ENCODE peak calls at places on chromosomes 3 and 15, in eight cellular contexts. One of them, this sample, is unnamed.

GRCh38 chr3:170471149-170471548 is 52.5 kb downstream of the CLDN11 start:
- DNase-seq in suprapubic skin: no peak
- DNase-seq in GM12878: no peak
- DNase-seq in prostate gland: no peak
- DNase-seq in HepG2: no peak
- DNase-seq in upper lobe of left lung: no peak
- DNase-seq in stomach: no peak
- DNase-seq in spleen: no peak
- DNase-seq in this sample: no peak

GRCh38 chr3:124834723-124835718 is 52.1 kb downstream of the ITGB5 start:
- DNase-seq in suprapubic skin: peak; percentile 68
- DNase-seq in stomach: peak; percentile 80
- DNase-seq in HepG2: peak; percentile 99
- DNase-seq in prostate gland: peak; percentile 77
- DNase-seq in spleen: no peak
- DNase-seq in upper lobe of left lung: peak; percentile 62
- DNase-seq in GM12878: peak; percentile 90
- DNase-seq in this sample: peak; percentile 90

GRCh38 chr3:33174711-33175409 is 43.8 kb downstream of the SUSD5 start:
- DNase-seq in spleen: no peak
- DNase-seq in GM12878: no peak
- DNase-seq in suprapubic skin: no peak
- DNase-seq in prostate gland: no peak
- DNase-seq in upper lobe of left lung: no peak
- DNase-seq in stomach: no peak
- DNase-seq in HepG2: no peak
- DNase-seq in this sample: no peak

GRCh38 chr3:71423151-71423906 is 160.2 kb downstream of the FOXP1 start:
- DNase-seq in suprapubic skin: no peak
- DNase-seq in stomach: no peak
- DNase-seq in spleen: no peak
- DNase-seq in HepG2: no peak
- DNase-seq in upper lobe of left lung: no peak
- DNase-seq in prostate gland: peak; percentile 29
- DNase-seq in GM12878: no peak
- DNase-seq in this sample: peak; percentile 58

GRCh38 chr3:49032646-49033304 is 3.6 kb upstream of the IMPDH2 start:
- DNase-seq in stomach: no peak
- DNase-seq in upper lobe of left lung: no peak
- DNase-seq in prostate gland: no peak
- DNase-seq in spleen: no peak
- DNase-seq in GM12878: no peak
- DNase-seq in suprapubic skin: no peak
- DNase-seq in HepG2: no peak
- DNase-seq in this sample: no peak

GRCh38 chr3:57597973-57598351 is 818 bp upstream of the ARF4 start:
- DNase-seq in spleen: no peak
- DNase-seq in suprapubic skin: no peak
- DNase-seq in upper lobe of left lung: no peak
- DNase-seq in HepG2: no peak
- DNase-seq in GM12878: no peak
- DNase-seq in prostate gland: no peak
- DNase-seq in stomach: peak; percentile 28
- DNase-seq in this sample: no peak

GRCh38 chr3:157631468-157631867 is 128.3 kb upstream of the VEPH1 start:
- DNase-seq in suprapubic skin: no peak
- DNase-seq in spleen: no peak
- DNase-seq in GM12878: no peak
- DNase-seq in HepG2: no peak
- DNase-seq in upper lobe of left lung: no peak
- DNase-seq in stomach: no peak
- DNase-seq in prostate gland: no peak
- DNase-seq in this sample: no peak

GRCh38 chr3:4410174-4410573 is 56.9 kb downstream of the SUMF1 start:
- DNase-seq in upper lobe of left lung: no peak
- DNase-seq in GM12878: no peak
- DNase-seq in suprapubic skin: no peak
- DNase-seq in stomach: no peak
- DNase-seq in spleen: no peak
- DNase-seq in HepG2: no peak
- DNase-seq in prostate gland: no peak
- DNase-seq in this sample: peak; percentile 42

GRCh38 chr3:141426404-141427034 is 58.2 kb downstream of the ZBTB38 start:
- DNase-seq in stomach: peak; percentile 88
- DNase-seq in GM12878: no peak
- DNase-seq in spleen: no peak
- DNase-seq in HepG2: no peak
- DNase-seq in suprapubic skin: peak; percentile 80
- DNase-seq in upper lobe of left lung: peak; percentile 83
- DNase-seq in prostate gland: peak; percentile 93
- DNase-seq in this sample: peak; percentile 89

GRCh38 chr3:105970283-105970682 is 101.5 kb upstream of the CBLB start:
- DNase-seq in upper lobe of left lung: peak; percentile 54
- DNase-seq in stomach: no peak
- DNase-seq in suprapubic skin: peak; percentile 58
- DNase-seq in prostate gland: peak; percentile 13
- DNase-seq in HepG2: no peak
- DNase-seq in spleen: no peak
- DNase-seq in GM12878: no peak
- DNase-seq in this sample: no peak

GRCh38 chr3:99817437-99818240 is at the start of gene CMSS1:
- DNase-seq in GM12878: peak; percentile 81
- DNase-seq in HepG2: peak; percentile 77
- DNase-seq in spleen: peak; percentile 99
- DNase-seq in prostate gland: peak; percentile 93
- DNase-seq in stomach: peak; percentile 95
- DNase-seq in upper lobe of left lung: peak; percentile 94
- DNase-seq in suprapubic skin: peak; percentile 97
- DNase-seq in this sample: peak; percentile 95
- TF ChIP-seq POLR2AphosphoS5 in GM12878: peak; percentile 84
- TF ChIP-seq POLR2AphosphoS5 in HepG2: peak; percentile 65
- TF ChIP-seq POLR2AphosphoS5 in spleen: peak; percentile 90
- TF ChIP-seq POLR2AphosphoS5 in prostate gland: peak; percentile 85
- TF ChIP-seq POLR2AphosphoS5 in stomach: peak; percentile 73
- TF ChIP-seq POLR2AphosphoS5 in upper lobe of left lung: peak; percentile 71
- TF ChIP-seq POLR2AphosphoS5 in suprapubic skin: no peak
- TF ChIP-seq POLR2AphosphoS5 in this sample: peak; percentile 71

GRCh38 chr3:133424937-133425869 is 25.3 kb downstream of the BFSP2 start:
- DNase-seq in stomach: no peak
- DNase-seq in prostate gland: no peak
- DNase-seq in GM12878: peak; percentile 55
- DNase-seq in suprapubic skin: no peak
- DNase-seq in upper lobe of left lung: no peak
- DNase-seq in spleen: no peak
- DNase-seq in HepG2: no peak
- DNase-seq in this sample: no peak
- TF ChIP-seq POLR2A in stomach: no peak
- TF ChIP-seq POLR2A in prostate gland: no peak
- TF ChIP-seq POLR2A in GM12878: peak; percentile 53
- TF ChIP-seq POLR2A in suprapubic skin: no peak
- TF ChIP-seq POLR2A in upper lobe of left lung: no peak
- TF ChIP-seq POLR2A in spleen: no peak
- TF ChIP-seq POLR2A in HepG2: no peak
- TF ChIP-seq POLR2A in this sample: no peak

GRCh38 chr3:122505676-122506075 is 9.1 kb downstream of the KPNA1 start:
- DNase-seq in upper lobe of left lung: no peak
- DNase-seq in HepG2: no peak
- DNase-seq in stomach: no peak
- DNase-seq in spleen: no peak
- DNase-seq in prostate gland: no peak
- DNase-seq in suprapubic skin: no peak
- DNase-seq in GM12878: no peak
- DNase-seq in this sample: no peak
- TF ChIP-seq CTCF in upper lobe of left lung: no peak
- TF ChIP-seq CTCF in HepG2: no peak
- TF ChIP-seq CTCF in stomach: no peak
- TF ChIP-seq CTCF in spleen: no peak
- TF ChIP-seq CTCF in prostate gland: no peak
- TF ChIP-seq CTCF in suprapubic skin: no peak
- TF ChIP-seq CTCF in GM12878: no peak
- TF ChIP-seq CTCF in this sample: no peak

GRCh38 chr3:196533260-196533681 is 18.1 kb upstream of the SMCO1 start:
- DNase-seq in GM12878: no peak
- DNase-seq in spleen: no peak
- DNase-seq in suprapubic skin: no peak
- DNase-seq in HepG2: no peak
- DNase-seq in upper lobe of left lung: no peak
- DNase-seq in stomach: no peak
- DNase-seq in prostate gland: no peak
- DNase-seq in this sample: no peak

GRCh38 chr3:196525141-196525540 is 10.0 kb upstream of the SMCO1 start:
- DNase-seq in stomach: no peak
- DNase-seq in prostate gland: no peak
- DNase-seq in GM12878: no peak
- DNase-seq in spleen: no peak
- DNase-seq in upper lobe of left lung: no peak
- DNase-seq in suprapubic skin: no peak
- DNase-seq in HepG2: no peak
- DNase-seq in this sample: no peak

GRCh38 chr3:196524527-196524926 is 9.4 kb upstream of the SMCO1 start:
- DNase-seq in suprapubic skin: no peak
- DNase-seq in stomach: no peak
- DNase-seq in prostate gland: no peak
- DNase-seq in spleen: no peak
- DNase-seq in HepG2: no peak
- DNase-seq in GM12878: no peak
- DNase-seq in upper lobe of left lung: no peak
- DNase-seq in this sample: peak; percentile 39

GRCh38 chr3:196531418-196531817 is 16.3 kb upstream of the SMCO1 start:
- DNase-seq in HepG2: no peak
- DNase-seq in prostate gland: no peak
- DNase-seq in stomach: no peak
- DNase-seq in suprapubic skin: no peak
- DNase-seq in upper lobe of left lung: no peak
- DNase-seq in GM12878: no peak
- DNase-seq in spleen: no peak
- DNase-seq in this sample: no peak

DNA sequence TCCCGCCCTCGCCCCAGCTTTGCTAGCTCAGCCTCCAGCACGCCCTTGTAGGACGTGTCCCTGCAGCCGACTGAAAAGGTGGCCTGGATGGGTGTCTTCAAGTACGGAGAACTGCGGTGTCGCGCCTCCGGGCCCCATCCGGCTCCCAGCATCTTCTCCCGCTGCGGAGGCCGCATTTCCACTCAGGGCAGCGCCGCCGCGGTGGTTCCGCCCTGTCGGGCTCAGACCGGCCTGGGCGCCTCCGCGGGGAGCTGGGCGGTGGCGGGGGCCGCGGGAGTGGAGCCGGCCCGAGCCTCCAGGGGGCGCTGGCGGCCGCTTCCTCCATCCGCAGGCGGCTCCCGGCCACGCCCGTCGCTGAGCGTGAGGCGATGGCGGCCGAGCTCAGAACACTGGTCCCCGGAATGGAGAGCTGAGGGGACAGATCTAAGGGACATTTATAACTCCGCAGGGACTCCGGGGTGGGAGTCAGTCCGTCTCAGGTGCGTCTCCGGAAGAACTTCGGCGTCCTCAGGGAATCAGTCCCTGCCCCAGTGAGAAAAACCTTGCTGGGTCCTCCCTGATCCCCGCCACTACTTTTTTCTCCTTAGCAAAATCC is 13.6 kb upstream of the SMCO1 start:
- DNase-seq in upper lobe of left lung: peak; percentile 86
- DNase-seq in stomach: peak; percentile 68
- DNase-seq in spleen: peak; percentile 95
- DNase-seq in HepG2: no peak
- DNase-seq in suprapubic skin: peak; percentile 73
- DNase-seq in prostate gland: peak; percentile 34
- DNase-seq in GM12878: no peak
- DNase-seq in this sample: peak; percentile 54
- TF ChIP-seq POLR2AphosphoS5 in upper lobe of left lung: no peak
- TF ChIP-seq POLR2AphosphoS5 in stomach: no peak
- TF ChIP-seq POLR2AphosphoS5 in spleen: peak; percentile 47
- TF ChIP-seq POLR2AphosphoS5 in HepG2: no peak
- TF ChIP-seq POLR2AphosphoS5 in suprapubic skin: no peak
- TF ChIP-seq POLR2AphosphoS5 in prostate gland: no peak
- TF ChIP-seq POLR2AphosphoS5 in GM12878: peak; percentile 58
- TF ChIP-seq POLR2AphosphoS5 in this sample: peak; percentile 67

GRCh38 chr15:59662260-59662659 is 4.9 kb upstream of the GTF2A2 start:
- DNase-seq in suprapubic skin: no peak
- DNase-seq in upper lobe of left lung: no peak
- DNase-seq in HepG2: no peak
- DNase-seq in stomach: no peak
- DNase-seq in spleen: no peak
- DNase-seq in prostate gland: no peak
- DNase-seq in GM12878: no peak
- DNase-seq in this sample: no peak

GRCh38 chr15:59659366-59659765 is 2.1 kb upstream of the GTF2A2 start:
- DNase-seq in HepG2: no peak
- DNase-seq in GM12878: no peak
- DNase-seq in spleen: no peak
- DNase-seq in prostate gland: no peak
- DNase-seq in upper lobe of left lung: no peak
- DNase-seq in stomach: no peak
- DNase-seq in suprapubic skin: no peak
- DNase-seq in this sample: no peak

GRCh38 chr15:59657635-59658125 is 365 bp upstream of the GTF2A2 start:
- DNase-seq in HepG2: no peak
- DNase-seq in upper lobe of left lung: no peak
- DNase-seq in prostate gland: no peak
- DNase-seq in stomach: no peak
- DNase-seq in suprapubic skin: no peak
- DNase-seq in spleen: peak; percentile 88
- DNase-seq in GM12878: no peak
- DNase-seq in this sample: no peak

GRCh38 chr15:59654043-59654442 is 3.3 kb downstream of the GTF2A2 start:
- DNase-seq in HepG2: no peak
- DNase-seq in suprapubic skin: no peak
- DNase-seq in upper lobe of left lung: no peak
- DNase-seq in prostate gland: no peak
- DNase-seq in stomach: no peak
- DNase-seq in GM12878: no peak
- DNase-seq in spleen: no peak
- DNase-seq in this sample: no peak

GRCh38 chr15:59656935-59657634 is at the start of gene GTF2A2:
- DNase-seq in spleen: peak; percentile 99
- DNase-seq in HepG2: peak; percentile 85
- DNase-seq in prostate gland: peak; percentile 93
- DNase-seq in GM12878: peak; percentile 71
- DNase-seq in upper lobe of left lung: peak; percentile 96
- DNase-seq in stomach: peak; percentile 95
- DNase-seq in suprapubic skin: peak; percentile 95
- DNase-seq in this sample: peak; percentile 95
- TF ChIP-seq POLR2A in spleen: no peak
- TF ChIP-seq POLR2A in HepG2: peak; percentile 85
- TF ChIP-seq POLR2A in prostate gland: peak; percentile 71
- TF ChIP-seq POLR2A in GM12878: peak; percentile 91
- TF ChIP-seq POLR2A in upper lobe of left lung: no peak
- TF ChIP-seq POLR2A in stomach: no peak
- TF ChIP-seq POLR2A in suprapubic skin: peak; percentile 75
- TF ChIP-seq POLR2A in this sample: peak; percentile 96